ENCODE peak calls at places on chromosomes 11 and 22, in seven cellular contexts. X, Y, R, C, L, G and V are unnamed samples.

GRCh38 chr22:21832291-21833290 is 34.9 kb downstream of the MAPK1 start:
- DNase-seq in X (no peak), Y (no peak), R (no peak), C (no peak), L (peak; percentile 53), G (no peak), V (no peak)

GRCh38 chr11:63567044-63567840 is 4.1 kb upstream of the PLAAT2 start:
- DNase-seq in X (peak; percentile 86), Y (peak; percentile 81), R (peak; percentile 60), C (peak; percentile 95), L (peak; percentile 49), G (peak; percentile 24), V (peak; percentile 67)

GRCh38 chr11:57567210-57567511 is 311 bp downstream of the UBE2L6 start:
- DNase-seq in X (peak; percentile 7), Y (no peak), R (peak; percentile 39), C (no peak), L (peak; percentile 6), G (no peak), V (no peak)

GRCh38 chr22:50221410-50222300 is 20.8 kb downstream of the SELENOO start:
- DNase-seq in X (no peak), Y (no peak), R (no peak), C (no peak), L (no peak), G (no peak), V (no peak)

GRCh38 chr11:57224537-57224936 is 12.5 kb downstream of the APLNR start:
- DNase-seq in X (peak; percentile 16), Y (no peak), R (no peak), C (peak; percentile 55), L (peak; percentile 62), G (no peak), V (no peak)

GRCh38 chr22:24460418-24461089 is 33.2 kb downstream of the ADORA2A start:
- DNase-seq in X (peak; percentile 67), Y (no peak), R (no peak), C (no peak), L (no peak), G (no peak), V (no peak)

GRCh38 chr11:61053198-61053597 is 49.1 kb upstream of the CD5 start:
- DNase-seq in X (no peak), Y (no peak), R (no peak), C (no peak), L (no peak), G (no peak), V (no peak)

GRCh38 chr11:123429336-123429735 is 733 bp upstream of the GRAMD1B start:
- DNase-seq in X (peak; percentile 66), Y (no peak), R (no peak), C (no peak), L (peak; percentile 87), G (no peak), V (no peak)

GRCh38 chr11:101269990-101270660 is 140.5 kb upstream of the PGR start:
- DNase-seq in X (no peak), Y (no peak), R (no peak), C (no peak), L (no peak), G (no peak), V (no peak)

GRCh38 chr11:78525720-78526119 is 48.9 kb downstream of the NARS2 start:
- DNase-seq in X (no peak), Y (no peak), R (no peak), C (no peak), L (no peak), G (no peak), V (no peak)

GRCh38 chr11:133950874-133951483 is 5.8 kb downstream of the IGSF9B start:
- DNase-seq in X (no peak), Y (no peak), R (no peak), C (no peak), L (no peak), G (no peak), V (no peak)

GRCh38 chr11:2267306-2267861 is 3.0 kb downstream of the ASCL2 start:
- DNase-seq in X (no peak), Y (no peak), R (no peak), C (no peak), L (no peak), G (peak; percentile 3), V (no peak)

GRCh38 chr22:44667829-44668189 is 34.2 kb upstream of the PRR5 start:
- DNase-seq in X (no peak), Y (no peak), R (no peak), C (no peak), L (no peak), G (no peak), V (no peak)

GRCh38 chr22:26438006-26438405 is 8.9 kb downstream of the ASPHD2 start:
- DNase-seq in X (no peak), Y (no peak), R (no peak), C (no peak), L (no peak), G (no peak), V (no peak)

GRCh38 chr11:103609117-103610066 is 427.0 kb upstream of the DDI1 start:
- DNase-seq in X (peak; percentile 91), Y (peak; percentile 94), R (no peak), C (peak; percentile 68), L (peak; percentile 95), G (no peak), V (peak; percentile 95)

DNA sequence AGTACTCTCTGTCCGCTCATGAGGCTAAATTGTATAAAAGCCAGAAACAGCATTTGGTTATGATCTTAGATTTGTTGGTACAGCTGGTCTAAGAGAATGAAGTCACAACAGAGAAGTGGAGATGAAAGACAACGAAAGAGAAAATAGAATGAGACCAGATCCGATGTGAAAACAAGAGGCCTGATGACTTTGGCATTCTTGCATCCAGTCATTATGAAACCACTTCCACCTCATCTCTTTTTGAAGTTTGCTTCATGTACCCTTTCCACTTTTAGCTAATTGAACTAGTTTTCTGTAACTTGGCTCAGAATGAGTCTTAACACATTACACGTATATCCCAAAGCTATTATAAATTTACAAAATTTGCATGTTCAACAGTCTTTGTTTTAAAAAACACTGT is 1431.7 kb downstream of the LRRC4C start:
- DNase-seq in X (no peak), Y (no peak), R (no peak), C (no peak), L (no peak), G (no peak), V (no peak)
- H3K4me3 ChIP-seq in X (no peak overlapping the region), Y (no peak overlapping the region), R (no peak overlapping the region), C (no peak overlapping the region), L (no peak overlapping the region), G (no peak overlapping the region), V (no peak overlapping the region)

GRCh38 chr11:77100166-77101042 is 2.2 kb upstream of the OMP start:
- DNase-seq in X (no peak), Y (no peak), R (no peak), C (no peak), L (no peak), G (no peak), V (no peak)

GRCh38 chr11:77103319-77103718 is 679 bp downstream of the OMP start:
- DNase-seq in X (no peak), Y (no peak), R (no peak), C (no peak), L (no peak), G (no peak), V (no peak)

GRCh38 chr11:77104727-77105126 is 2.1 kb downstream of the OMP start:
- DNase-seq in X (no peak), Y (no peak), R (no peak), C (no peak), L (no peak), G (no peak), V (no peak)

GRCh38 chr11:77101043-77101537 is 1.6 kb upstream of the OMP start:
- DNase-seq in X (no peak), Y (no peak), R (no peak), C (peak; percentile 57), L (peak; percentile 22), G (no peak), V (no peak)

GRCh38 chr11:77102246-77103210 is at the start of gene OMP:
- DNase-seq in X (no peak), Y (no peak), R (no peak), C (no peak), L (no peak), G (no peak), V (no peak)
- H3K4me3 ChIP-seq in X (no peak within 1 kb of the TSS), Y (no peak within 1 kb of the TSS), R (no peak within 1 kb of the TSS), C (no peak within 1 kb of the TSS), L (no peak within 1 kb of the TSS), G (no peak within 1 kb of the TSS), V (no peak within 1 kb of the TSS)

DNA sequence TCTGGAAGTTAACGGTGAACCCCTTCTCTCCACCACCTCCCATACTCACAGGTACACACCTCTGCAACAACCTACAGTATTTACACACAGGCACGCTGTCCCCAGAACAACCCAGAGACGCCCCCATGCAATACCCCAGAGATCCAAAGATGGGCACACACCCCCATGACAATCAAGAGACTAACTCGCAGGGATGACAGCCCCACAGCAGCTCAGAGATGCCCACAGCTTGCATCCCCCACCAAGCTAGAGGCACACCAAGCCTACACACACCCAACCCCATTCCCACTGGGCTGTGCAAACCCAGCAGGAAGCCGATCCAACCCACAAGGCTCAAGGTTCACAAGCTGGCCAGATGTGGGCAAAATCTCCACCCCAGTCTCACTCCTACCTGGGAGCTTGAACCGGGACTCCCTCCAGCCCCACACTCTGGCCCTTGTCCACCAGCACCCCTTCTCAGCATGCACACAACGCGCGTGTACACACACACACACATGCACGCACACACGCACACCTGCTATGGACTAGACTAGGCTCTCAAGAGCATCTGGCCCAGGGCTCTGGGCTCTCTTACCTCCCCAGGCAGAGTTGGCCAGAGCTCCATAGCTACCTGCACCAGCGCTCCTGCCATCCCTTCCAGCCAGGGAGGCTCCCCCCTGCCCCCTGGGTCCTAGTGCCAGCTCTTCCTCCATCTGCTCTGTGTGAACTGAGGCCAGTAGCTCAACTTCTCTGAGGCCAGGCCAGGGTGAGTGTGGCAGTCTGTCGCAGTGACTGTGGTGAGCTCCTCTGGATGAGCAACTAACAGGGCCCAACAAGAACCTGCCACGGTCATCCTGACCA is 11.5 kb downstream of the STARD10 start:
- DNase-seq in X (no peak), Y (no peak), R (no peak), C (no peak), L (no peak), G (no peak), V (no peak)
- H3K4me3 ChIP-seq in X (peak overlapping the region; percentile 20), Y (no peak overlapping the region), R (peak overlapping the region; percentile 74), C (peak overlapping the region; percentile 59), L (peak overlapping the region; percentile 36), G (peak overlapping the region; percentile 93), V (peak overlapping the region; percentile 50)

DNA sequence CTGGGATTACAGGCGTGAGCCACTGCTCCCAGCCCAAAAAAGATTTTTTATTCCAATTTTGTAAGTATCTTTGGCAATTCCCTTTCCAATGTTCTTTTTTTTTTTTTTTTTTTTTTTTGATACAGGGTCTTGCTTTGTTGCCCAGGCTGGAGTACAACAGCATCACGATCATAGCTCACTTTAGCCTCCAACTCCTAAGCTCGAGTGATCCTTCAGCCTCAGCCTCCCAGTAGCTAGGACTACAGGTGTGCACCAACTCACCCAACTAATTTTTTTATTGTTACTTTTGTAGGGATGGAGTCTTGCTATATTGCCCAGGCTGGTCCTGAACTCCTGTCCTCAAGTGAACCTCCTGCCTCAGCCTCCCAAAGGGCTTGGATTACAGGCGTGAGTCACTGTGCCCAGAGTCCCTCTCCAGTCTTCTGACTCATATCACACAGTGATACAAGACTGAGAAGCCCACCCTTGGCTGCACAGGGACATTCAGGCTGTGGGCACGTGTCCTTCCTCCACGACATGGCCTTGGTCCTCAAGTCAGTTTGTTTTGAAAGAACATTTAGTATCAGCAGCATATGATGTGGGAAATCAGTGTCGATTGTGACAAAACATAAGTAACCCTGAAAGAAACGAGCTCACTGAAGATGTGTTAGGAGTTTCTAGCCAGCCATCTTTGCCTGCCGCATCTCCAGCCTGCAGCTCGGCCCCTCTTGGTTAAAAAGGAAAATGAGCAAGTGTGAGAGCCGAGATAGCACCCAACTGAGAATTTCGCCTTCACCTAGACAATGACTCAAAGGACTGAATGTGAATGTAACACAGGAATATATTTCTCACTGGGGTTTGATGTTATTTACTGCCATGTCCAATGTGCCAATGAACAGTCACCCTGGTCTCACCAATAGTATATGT is 175.5 kb downstream of the MN1 start:
- DNase-seq in X (no peak), Y (no peak), R (no peak), C (no peak), L (no peak), G (no peak), V (no peak)
- H3K4me3 ChIP-seq in X (no peak overlapping the region), Y (no peak overlapping the region), R (no peak overlapping the region), C (no peak overlapping the region), L (no peak overlapping the region), G (no peak overlapping the region), V (no peak overlapping the region)